ENCODE peak calls at places on chromosome 4, in four cellular contexts. One of them, this sample, is unnamed.

GRCh38 chr4:168408620-168409019 is 71.7 kb downstream of the DDX60L start:
- DNase-seq in HepG2: no peak
- DNase-seq in GM12878: no peak
- DNase-seq in K562: no peak
- DNase-seq in this sample: no peak

GRCh38 chr4:109041463-109041862 is 261.0 kb downstream of the COL25A1 start:
- DNase-seq in HepG2: no peak
- DNase-seq in GM12878: no peak
- DNase-seq in K562: no peak
- DNase-seq in this sample: no peak

GRCh38 chr4:177356191-177356590 is 46.5 kb downstream of the NEIL3 start:
- DNase-seq in HepG2: no peak
- DNase-seq in GM12878: no peak
- DNase-seq in K562: no peak
- DNase-seq in this sample: no peak

GRCh38 chr4:26061248-26061986 is 147.4 kb downstream of the SMIM20 start:
- DNase-seq in HepG2: peak; percentile 6
- DNase-seq in GM12878: no peak
- DNase-seq in K562: peak; percentile 52
- DNase-seq in this sample: peak; percentile 53

GRCh38 chr4:152992027-152992426 is 55.9 kb downstream of the FHDC1 start:
- DNase-seq in HepG2: no peak
- DNase-seq in GM12878: no peak
- DNase-seq in K562: no peak
- DNase-seq in this sample: no peak

GRCh38 chr4:121070696-121071639 is 1.4 kb downstream of the NDNF start:
- DNase-seq in HepG2: no peak
- DNase-seq in GM12878: no peak
- DNase-seq in K562: no peak
- DNase-seq in this sample: no peak

GRCh38 chr4:7838136-7838782 is 101.4 kb downstream of the AFAP1 start:
- DNase-seq in HepG2: no peak
- DNase-seq in GM12878: no peak
- DNase-seq in K562: peak; percentile 16
- DNase-seq in this sample: no peak

GRCh38 chr4:43113196-43113595 is 220.7 kb downstream of the GRXCR1 start:
- DNase-seq in HepG2: no peak
- DNase-seq in GM12878: no peak
- DNase-seq in K562: no peak
- DNase-seq in this sample: no peak

GRCh38 chr4:118682928-118683327 is 2.3 kb upstream of the METTL14 start:
- DNase-seq in HepG2: peak; percentile 30
- DNase-seq in GM12878: no peak
- DNase-seq in K562: peak; percentile 43
- DNase-seq in this sample: no peak

GRCh38 chr4:47372561-47372960 is 90.9 kb downstream of the COMMD8 start:
- DNase-seq in HepG2: no peak
- DNase-seq in GM12878: no peak
- DNase-seq in K562: no peak
- DNase-seq in this sample: no peak

GRCh38 chr4:8641256-8641655 is 48.7 kb downstream of the CPZ start:
- DNase-seq in HepG2: no peak
- DNase-seq in GM12878: no peak
- DNase-seq in K562: no peak
- DNase-seq in this sample: no peak

GRCh38 chr4:35939746-35940145 is 304.6 kb downstream of the ARAP2 start:
- DNase-seq in HepG2: no peak
- DNase-seq in GM12878: no peak
- DNase-seq in K562: no peak
- DNase-seq in this sample: no peak

GRCh38 chr4:82780398-82781231 is 18.0 kb downstream of the SCD5 start:
- DNase-seq in HepG2: peak; percentile 57
- DNase-seq in GM12878: no peak
- DNase-seq in K562: no peak
- DNase-seq in this sample: no peak

GRCh38 chr4:21593268-21594002 is 355.1 kb downstream of the KCNIP4 start:
- DNase-seq in HepG2: no peak
- DNase-seq in GM12878: no peak
- DNase-seq in K562: no peak
- DNase-seq in this sample: no peak

GRCh38 chr4:24807611-24808010 is 12.2 kb downstream of the SOD3 start:
- DNase-seq in HepG2: no peak
- DNase-seq in GM12878: no peak
- DNase-seq in K562: no peak
- DNase-seq in this sample: peak; percentile 3

GRCh38 chr4:38177792-38178665 is 217.8 kb downstream of the PTTG2 start:
- DNase-seq in HepG2: no peak
- DNase-seq in GM12878: no peak
- DNase-seq in K562: peak; percentile 21
- DNase-seq in this sample: no peak

GRCh38 chr4:90142091-90142490 is 14.9 kb downstream of the CCSER1 start:
- DNase-seq in HepG2: no peak
- DNase-seq in GM12878: no peak
- DNase-seq in K562: no peak
- DNase-seq in this sample: no peak

GRCh38 chr4:184942447-184943425 is 75.6 kb upstream of the HELT start:
- DNase-seq in HepG2: no peak
- DNase-seq in GM12878: no peak
- DNase-seq in K562: no peak
- DNase-seq in this sample: no peak

GRCh38 chr4:104616401-104616820 is 121.7 kb upstream of the CXXC4 start:
- DNase-seq in HepG2: no peak
- DNase-seq in GM12878: no peak
- DNase-seq in K562: no peak
- DNase-seq in this sample: no peak

DNA sequence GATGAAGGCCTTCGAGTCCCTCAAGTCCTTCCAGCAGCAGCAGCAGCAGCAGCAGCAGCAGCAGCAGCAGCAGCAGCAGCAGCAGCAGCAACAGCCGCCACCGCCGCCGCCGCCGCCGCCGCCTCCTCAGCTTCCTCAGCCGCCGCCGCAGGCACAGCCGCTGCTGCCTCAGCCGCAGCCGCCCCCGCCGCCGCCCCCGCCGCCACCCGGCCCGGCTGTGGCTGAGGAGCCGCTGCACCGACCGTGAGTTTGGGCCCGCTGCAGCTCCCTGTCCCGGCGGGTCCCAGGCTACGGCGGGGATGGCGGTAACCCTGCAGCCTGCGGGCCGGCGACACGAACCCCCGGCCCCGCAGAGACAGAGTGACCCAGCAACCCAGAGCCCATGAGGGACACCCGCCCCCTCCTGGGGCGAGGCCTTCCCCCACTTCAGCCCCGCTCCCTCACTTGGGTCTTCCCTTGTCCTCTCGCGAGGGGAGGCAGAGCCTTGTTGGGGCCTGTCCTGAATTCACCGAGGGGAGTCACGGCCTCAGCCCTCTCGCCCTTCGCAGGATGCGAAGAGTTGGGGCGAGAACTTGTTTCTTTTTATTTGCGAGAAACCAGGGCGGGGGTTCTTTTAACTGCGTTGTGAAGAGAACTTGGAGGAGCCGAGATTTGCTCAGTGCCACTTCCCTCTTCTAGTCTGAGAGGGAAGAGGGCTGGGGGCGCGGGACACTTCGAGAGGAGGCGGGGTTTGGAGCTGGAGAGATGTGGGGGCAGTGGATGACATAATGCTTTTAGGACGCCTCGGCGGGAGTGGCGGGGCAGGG is 568 bp downstream of the HTT start:
- DNase-seq in HepG2: peak; percentile 65
- DNase-seq in GM12878: no peak
- DNase-seq in K562: peak; percentile 67
- DNase-seq in this sample: peak; percentile 31
- TF ChIP-seq CBX5 in HepG2: no peak
- TF ChIP-seq CBX5 in GM12878: no peak
- TF ChIP-seq CBX5 in K562: no peak
- TF ChIP-seq CBX5 in this sample: no peak

DNA sequence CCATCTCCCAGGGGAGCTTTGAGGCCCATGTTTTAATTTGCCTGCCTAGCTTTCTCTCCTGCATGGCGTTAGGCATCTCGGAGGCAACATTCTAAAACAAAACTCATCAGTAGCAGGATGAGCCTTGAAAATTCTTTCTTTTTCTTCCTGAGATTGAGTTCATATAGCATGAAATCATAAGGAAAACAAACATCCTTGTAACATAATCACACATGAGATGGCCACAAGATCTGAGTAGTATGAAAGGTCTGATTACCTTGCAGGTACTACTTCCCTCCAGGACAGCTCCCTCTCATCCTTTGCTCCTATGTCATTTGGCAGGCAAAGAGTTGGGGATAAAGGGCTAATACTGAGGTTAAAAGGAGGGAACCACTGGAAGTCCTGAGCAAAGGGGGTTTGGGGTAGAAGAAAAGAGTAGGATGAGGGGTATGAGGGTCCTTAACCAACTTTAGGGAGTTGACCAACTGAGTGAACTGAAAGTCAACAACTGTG is 37.5 kb upstream of the CXCL8 start:
- DNase-seq in HepG2: no peak
- DNase-seq in GM12878: no peak
- DNase-seq in K562: no peak
- DNase-seq in this sample: no peak
- H3K4me1 ChIP-seq in HepG2: no peaks in the 10 kb centered on the region
- H3K4me1 ChIP-seq in GM12878: no peaks in the 10 kb centered on the region
- H3K4me1 ChIP-seq in K562: no peaks in the 10 kb centered on the region
- H3K4me1 ChIP-seq in this sample: peaks cover 2% of the 10 kb centered on the region

DNA sequence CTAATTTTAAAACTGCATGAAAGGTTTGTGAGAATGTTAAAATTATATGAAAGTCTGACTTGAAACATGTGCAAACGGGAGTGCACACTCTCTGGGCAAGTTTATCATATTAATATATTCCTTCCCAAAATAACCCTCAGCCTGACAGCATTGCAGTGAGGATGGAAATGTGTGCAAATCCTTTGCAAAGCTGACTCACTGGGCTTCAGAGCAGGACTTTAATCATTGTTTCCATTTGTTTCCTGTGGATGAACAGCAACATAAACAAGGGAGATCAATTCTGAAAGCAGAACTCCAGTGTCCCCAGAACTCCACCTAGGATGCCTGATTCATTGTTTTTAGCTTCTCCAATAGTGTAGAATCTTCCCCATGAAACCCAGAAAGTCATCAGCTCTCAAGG is 32.9 kb downstream of the SLC2A9 start:
- DNase-seq in HepG2: no peak
- DNase-seq in GM12878: no peak
- DNase-seq in K562: no peak
- DNase-seq in this sample: no peak
- TF ChIP-seq CBX5 in HepG2: no peak
- TF ChIP-seq CBX5 in GM12878: no peak
- TF ChIP-seq CBX5 in K562: no peak
- TF ChIP-seq CBX5 in this sample: no peak

DNA sequence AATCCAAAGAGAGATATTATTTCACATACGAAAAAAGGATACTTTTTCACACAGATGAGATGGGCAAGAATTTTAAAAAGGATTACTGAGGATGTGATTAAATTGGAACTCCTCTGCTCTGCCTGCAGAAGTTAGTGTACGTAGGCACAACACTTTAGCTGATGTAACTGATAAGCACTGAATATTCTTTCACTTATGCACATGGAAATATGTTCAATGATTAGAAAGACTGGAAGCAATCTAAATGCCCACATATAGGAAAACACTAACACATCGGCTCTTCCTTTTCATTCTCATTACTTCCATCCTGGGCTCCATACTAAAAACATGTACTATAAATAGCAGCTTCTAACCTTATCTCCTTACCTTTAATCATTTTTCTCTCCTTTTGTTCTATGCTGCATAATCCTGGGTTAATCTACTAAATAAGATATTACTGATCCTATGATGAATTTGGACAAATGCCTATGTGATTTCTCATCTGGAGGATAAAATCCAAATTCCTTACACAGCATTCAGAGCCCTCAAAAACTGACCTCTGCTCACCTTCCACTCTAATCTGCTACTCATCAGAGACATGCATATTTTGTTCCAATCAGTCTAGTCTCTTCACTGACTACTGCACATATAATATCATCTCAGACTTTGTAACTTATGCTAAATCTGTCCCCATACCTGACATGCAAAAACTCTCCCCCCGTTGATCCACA is 197.8 kb downstream of the PDGFC start:
- DNase-seq in HepG2: no peak
- DNase-seq in GM12878: no peak
- DNase-seq in K562: no peak
- DNase-seq in this sample: no peak
- H3K4me1 ChIP-seq in HepG2: peaks cover 22% of the 10 kb centered on the region
- H3K4me1 ChIP-seq in GM12878: no peaks in the 10 kb centered on the region
- H3K4me1 ChIP-seq in K562: no peaks in the 10 kb centered on the region
- H3K4me1 ChIP-seq in this sample: peaks cover 5% of the 10 kb centered on the region